ENCODE peak calls at places on chromosomes 5 and 9, in eight cellular contexts. E, N, O, P, R, Q, L and X are unnamed samples.

GRCh38 chr5:180832638-180833068 is 28.4 kb downstream of the ZFP62 start:
- DNase-seq in E (no peak), N (no peak), O (no peak), P (no peak), R (no peak), Q (no peak), L (no peak), X (no peak)

GRCh38 chr5:74643160-74643562 is 2.6 kb upstream of the ENC1 start:
- DNase-seq in E (no peak), N (peak; percentile 56), O (no peak), P (no peak), R (no peak), Q (no peak), L (no peak), X (no peak)

GRCh38 chr5:176429972-176430371 is 13.6 kb upstream of the CLTB start:
- DNase-seq in E (no peak), N (no peak), O (no peak), P (no peak), R (no peak), Q (no peak), L (no peak), X (peak; percentile 34)

GRCh38 chr5:114418546-114419388 is 56.9 kb downstream of the KCNN2 start:
- DNase-seq in E (no peak), N (no peak), O (no peak), P (no peak), R (no peak), Q (no peak), L (no peak), X (no peak)

GRCh38 chr5:126422994-126423788 is at the start of gene GRAMD2B:
- DNase-seq in E (peak; percentile 75), N (peak; percentile 92), O (peak; percentile 60), P (peak; percentile 91), R (peak; percentile 89), Q (peak; percentile 91), L (peak; percentile 84), X (peak; percentile 96)

GRCh38 chr9:127892831-127893230 is 6.6 kb downstream of the ST6GALNAC6 start:
- DNase-seq in E (no peak), N (no peak), O (no peak), P (no peak), R (no peak), Q (no peak), L (no peak), X (no peak)

GRCh38 chr5:132746592-132747063 is 598 bp upstream of the CCNI2 start:
- DNase-seq in E (no peak), N (peak; percentile 65), O (no peak), P (no peak), R (no peak), Q (no peak), L (no peak), X (no peak)

GRCh38 chr9:117929873-117930272 is 225.7 kb downstream of the TLR4 start:
- DNase-seq in E (no peak), N (no peak), O (no peak), P (no peak), R (no peak), Q (no peak), L (peak; percentile 62), X (no peak)

GRCh38 chr5:78003914-78004313 is 227.8 kb upstream of the TBCA start:
- DNase-seq in E (no peak), N (no peak), O (no peak), P (no peak), R (no peak), Q (no peak), L (no peak), X (no peak)

GRCh38 chr9:113997610-113998009 is 80.5 kb downstream of the AMBP start:
- DNase-seq in E (no peak), N (no peak), O (no peak), P (no peak), R (peak; percentile 15), Q (no peak), L (peak; percentile 35), X (no peak)

GRCh38 chr9:131696163-131696439 is 43.8 kb downstream of the RAPGEF1 start:
- DNase-seq in E (no peak), N (no peak), O (no peak), P (no peak), R (no peak), Q (no peak), L (no peak), X (no peak)

GRCh38 chr9:131697908-131698714 is 41.8 kb downstream of the RAPGEF1 start:
- DNase-seq in E (peak; percentile 19), N (peak; percentile 68), O (no peak), P (no peak), R (no peak), Q (no peak), L (no peak), X (peak; percentile 83)

GRCh38 chr9:131698715-131699053 is 41.2 kb downstream of the RAPGEF1 start:
- DNase-seq in E (no peak), N (no peak), O (no peak), P (no peak), R (no peak), Q (no peak), L (no peak), X (no peak)

GRCh38 chr9:131695366-131696162 is 44.3 kb downstream of the RAPGEF1 start:
- DNase-seq in E (no peak), N (no peak), O (no peak), P (no peak), R (no peak), Q (no peak), L (no peak), X (peak; percentile 71)

GRCh38 chr9:131697097-131697496 is 42.8 kb downstream of the RAPGEF1 start:
- DNase-seq in E (no peak), N (no peak), O (no peak), P (peak; percentile 95), R (peak; percentile 75), Q (no peak), L (no peak), X (peak; percentile 80)
- TF ChIP-seq CTCF in E (no peak), N (no peak), O (no peak), P (peak; percentile 36), R (no peak), Q (no peak), L (no peak), X (no peak)

GRCh38 chr5:96885518-96886338 is 9.4 kb downstream of the ERAP2 start:
- DNase-seq in E (no peak), N (no peak), O (no peak), P (no peak), R (no peak), Q (no peak), L (no peak), X (no peak)
- H3K4me3 ChIP-seq in E (no peak overlapping the region), N (no peak overlapping the region), O (no peak overlapping the region), P (no peak overlapping the region), R (no peak overlapping the region), Q (no peak overlapping the region), L (no peak overlapping the region), X (no peak overlapping the region)

DNA sequence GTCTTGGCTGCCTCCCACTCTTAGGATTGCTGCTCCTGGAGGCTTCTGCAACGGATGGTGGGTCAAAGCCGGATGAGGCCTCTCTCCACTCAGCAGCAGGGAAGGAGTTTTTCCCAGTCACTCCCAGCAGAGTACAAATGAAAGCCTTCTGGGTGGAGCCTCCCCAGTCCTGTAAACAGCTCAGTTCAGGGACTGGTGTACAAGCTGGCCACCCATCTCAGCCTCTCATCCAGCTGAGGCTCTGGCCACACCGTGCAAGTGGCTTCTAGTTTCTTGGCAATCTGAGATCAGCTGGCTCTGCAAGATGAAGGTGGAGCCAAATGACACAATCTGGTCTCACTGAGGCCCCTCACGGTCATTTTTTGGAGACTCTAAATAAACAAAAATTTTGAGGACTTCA is 10.0 kb downstream of the GPX3 start:
- DNase-seq in E (peak; percentile 80), N (peak; percentile 50), O (no peak), P (peak; percentile 47), R (peak; percentile 69), Q (no peak), L (no peak), X (peak; percentile 93)
- TF ChIP-seq POLR2A in E (no peak), N (no peak), O (no peak), P (no peak), R (no peak), Q (no peak), L (peak; percentile 18), X (no peak)

DNA sequence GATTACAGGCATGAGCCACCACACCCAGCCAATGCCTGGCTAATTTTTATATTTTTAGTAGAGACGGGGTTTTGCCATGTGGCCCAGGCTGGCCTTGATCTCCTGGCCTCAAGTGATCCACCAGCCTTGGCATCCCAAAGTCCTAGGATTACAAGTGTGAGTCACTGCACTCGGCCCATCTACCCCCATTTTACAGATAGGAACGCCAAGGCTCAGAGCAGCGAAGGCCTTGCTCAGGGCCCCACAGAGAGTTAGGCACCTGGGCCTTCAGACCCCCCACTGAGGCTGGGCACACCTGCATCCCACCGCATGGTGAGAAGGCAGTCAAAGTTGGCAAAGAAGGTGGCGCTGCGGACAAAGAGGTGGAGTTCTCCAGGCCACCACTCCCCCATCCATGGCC is 143.1 kb downstream of the GAPVD1 start:
- DNase-seq in E (no peak), N (no peak), O (no peak), P (no peak), R (no peak), Q (no peak), L (no peak), X (no peak)
- TF ChIP-seq CTCF in E (no peak), N (no peak), O (no peak), P (no peak), R (no peak), Q (no peak), L (no peak), X (no peak)